ENCODE peak calls at places on chromosomes 13 and 19, in four cellular contexts. U is H1, Q is K562, B is SK-N-SH. H is an unnamed sample.

GRCh38 chr19:16588089-16588823 is 16.0 kb upstream of the SLC35E1 start:
- DNase-seq in U (no peak), Q (peak), B (peak), H (no peak)

GRCh38 chr19:29614780-29615179 is 8.7 kb downstream of the POP4 start:
- DNase-seq in U (no peak), Q (no peak), B (no peak), H (no peak)

GRCh38 chr19:28999733-29000433 is 213.1 kb downstream of the UQCRFS1 start:
- DNase-seq in U (no peak), Q (no peak), B (no peak), H (no peak)

GRCh38 chr13:51542358-51542972 is 41.8 kb upstream of the WDFY2 start:
- DNase-seq in U (no peak), Q (no peak), B (peak), H (no peak)

GRCh38 chr13:23903906-23904280 is 6.6 kb upstream of the C1QTNF9B start:
- DNase-seq in U (no peak), Q (no peak), B (peak), H (no peak)

GRCh38 chr13:74052402-74052928 is 81.7 kb downstream of the KLF12 start:
- DNase-seq in U (no peak), Q (no peak), B (no peak), H (no peak)

GRCh38 chr13:55013051-55013450 is 1984.4 kb downstream of the OLFM4 start:
- DNase-seq in U (no peak), Q (no peak), B (no peak), H (no peak)

GRCh38 chr19:5122121-5122400 is 153.1 kb downstream of the KDM4B start:
- DNase-seq in U (no peak), Q (no peak), B (no peak), H (no peak)

GRCh38 chr19:33235269-33235995 is 9.8 kb upstream of the SLC7A10 start:
- DNase-seq in U (peak), Q (peak), B (peak), H (peak)

GRCh38 chr13:20518652-20519051 is 7.0 kb downstream of the CRYL1 start:
- DNase-seq in U (no peak), Q (no peak), B (no peak), H (no peak)

GRCh38 chr13:113976711-113977684 is 3.1 kb upstream of the C13orf46 start:
- DNase-seq in U (no peak), Q (no peak), B (no peak), H (peak)

GRCh38 chr19:30029721-30030510 is 87.9 kb downstream of the URI1 start:
- DNase-seq in U (no peak), Q (no peak), B (no peak), H (no peak)

GRCh38 chr13:107301724-107302374 is 733.9 kb upstream of the ARGLU1 start:
- DNase-seq in U (no peak), Q (no peak), B (no peak), H (no peak)

GRCh38 chr13:111143875-111144540 is 28.9 kb downstream of the ARHGEF7 start:
- DNase-seq in U (no peak), Q (no peak), B (no peak), H (no peak)

GRCh38 chr19:1252221-1252817 is 3.9 kb downstream of the MIDN start:
- DNase-seq in U (no peak), Q (no peak), B (peak), H (no peak)

GRCh38 chr19:1232652-1233360 is 5.0 kb downstream of the CBARP start:
- DNase-seq in U (no peak), Q (no peak), B (no peak), H (no peak)

GRCh38 chr13:44668707-44669106 is 92.6 kb upstream of the TSC22D1 start:
- DNase-seq in U (no peak), Q (no peak), B (no peak), H (no peak)
- TF ChIP-seq JUND in U (no peak), Q (no peak), B (peak), H (no peak)

GRCh38 chr19:47471733-47472457 is at the start of gene SLC8A2:
- DNase-seq in U (peak), Q (peak), B (peak), H (peak)
- TF ChIP-seq JUND in U (no peak), Q (no peak), B (no peak), H (no peak)

GRCh38 chr13:85812282-85812681 is 13.1 kb upstream of the SLITRK6 start:
- DNase-seq in U (no peak), Q (no peak), B (no peak), H (no peak)

DNA sequence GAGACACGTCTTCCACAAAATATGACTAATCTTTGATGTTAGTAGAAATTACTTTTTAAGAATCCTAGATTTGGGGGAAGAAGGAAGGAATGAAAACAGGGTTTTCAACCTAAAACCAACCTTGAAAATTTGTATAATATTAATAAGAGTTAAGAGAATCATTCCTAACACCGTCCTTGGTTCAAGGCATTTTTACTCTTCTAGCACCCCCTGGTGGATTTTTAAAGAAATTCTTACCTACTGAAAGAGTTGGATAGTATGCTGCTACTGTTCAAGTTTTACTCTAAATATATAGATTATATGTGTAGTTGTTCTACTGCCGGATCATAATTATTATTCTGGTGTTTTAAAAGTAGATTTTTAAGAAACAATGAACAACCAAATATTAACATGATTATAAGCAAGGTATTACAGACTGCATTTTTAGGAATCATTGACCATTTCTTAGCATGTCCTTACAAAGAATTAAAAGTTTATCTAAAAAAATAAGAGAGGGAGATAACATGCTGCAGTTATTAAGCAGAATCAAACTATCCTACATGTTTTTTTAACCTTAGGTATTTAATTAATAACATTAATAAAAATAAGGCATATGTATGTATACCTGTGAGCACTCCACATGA is 7.4 kb upstream of the SLITRK6 start:
- DNase-seq in U (no peak), Q (peak), B (peak), H (peak)
- TF ChIP-seq JUND in U (no peak), Q (no peak), B (no peak), H (no peak)

DNA sequence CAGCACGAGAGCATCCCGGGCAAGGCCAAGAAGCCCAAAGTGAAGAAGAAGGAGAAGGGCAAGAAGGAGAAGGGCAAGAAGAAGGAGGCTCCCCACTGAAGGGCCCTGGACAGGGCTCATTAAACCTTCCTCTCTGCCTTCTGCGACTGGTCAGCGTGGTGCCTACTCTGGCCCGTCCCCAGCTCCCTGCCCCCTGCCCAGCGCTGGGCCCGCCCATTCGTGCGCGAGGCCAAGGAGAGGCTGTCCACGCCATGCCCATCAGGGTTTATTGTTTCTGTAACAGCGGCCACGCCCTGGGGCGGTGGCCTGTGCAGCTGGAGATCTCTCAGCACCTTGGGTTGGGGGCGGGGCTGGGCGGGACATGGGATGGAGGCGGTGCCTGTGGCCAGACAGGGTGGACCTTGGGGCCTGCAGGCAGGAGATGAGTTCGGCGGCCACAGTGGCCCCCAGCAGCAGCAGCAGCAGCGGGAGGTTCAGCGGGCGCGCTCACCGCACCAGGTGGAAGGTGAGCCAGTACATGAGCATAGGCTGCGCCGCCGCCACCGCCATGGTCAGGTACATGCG is 897 bp downstream of the C19orf33 start:
- DNase-seq in U (peak), Q (peak), B (peak), H (peak)
- TF ChIP-seq JUND in U (no peak), Q (no peak), B (no peak), H (no peak)

DNA sequence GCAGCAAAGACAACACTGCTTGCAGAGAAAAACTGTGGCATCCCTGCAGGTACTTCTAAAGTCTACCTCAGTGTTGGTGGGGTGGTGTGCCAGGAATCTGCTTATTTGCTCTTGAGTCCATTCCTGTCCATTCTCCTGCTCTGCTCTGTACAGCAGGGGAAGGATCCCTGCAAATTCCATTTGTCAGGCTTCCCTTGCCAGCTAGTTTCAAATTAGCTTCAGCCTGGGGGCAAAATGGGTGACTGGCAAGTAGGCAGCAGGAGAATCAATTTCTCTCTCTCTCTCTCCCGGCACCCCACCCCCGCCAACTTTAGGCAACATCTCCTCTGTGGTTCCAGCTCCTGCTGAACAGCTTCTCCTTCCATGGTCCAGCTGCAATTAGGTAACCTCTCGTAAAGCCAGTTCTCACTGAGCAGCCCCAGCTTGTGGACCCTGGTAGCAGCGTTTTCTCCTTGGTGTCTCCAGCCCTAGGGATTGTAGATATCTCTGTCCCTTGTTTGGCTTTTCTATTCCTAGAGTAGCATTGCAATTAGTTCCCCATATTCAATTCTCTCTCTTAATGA is 6.7 kb upstream of the MYCBP2 start:
- DNase-seq in U (no peak), Q (no peak), B (peak), H (peak)
- TF ChIP-seq JUND in U (no peak), Q (no peak), B (no peak), H (no peak)

H was measured in T47D.